ENCODE peak calls at places on chromosome X, in six cellular contexts. X is sigmoid colon, A is A549, B is stomach, C is Peyer's patch, J is tibial nerve. Q is an unnamed sample. For H3K4me1, the result is how much of the 10 kb centered on the place peaks cover.

GRCh38 chrX:22690116-22690515 is 309.6 kb upstream of the DDX53 start:
- DNase-seq in X (no peak), A (no peak), B (no peak), C (no peak), J (no peak), Q (no peak)

GRCh38 chrX:48715876-48716502 is 19.5 kb downstream of the SUV39H1 start:
- DNase-seq in X (no peak), A (no peak), B (no peak), C (no peak), J (no peak), Q (no peak)

GRCh38 chrX:44432641-44433040 is 89.2 kb upstream of the EFHC2 start:
- DNase-seq in X (no peak), A (no peak), B (no peak), C (no peak), J (no peak), Q (no peak)

GRCh38 chrX:10110316-10110932 is 46.4 kb upstream of the CLCN4 start:
- DNase-seq in X (no peak), A (no peak), B (no peak), C (no peak), J (no peak), Q (no peak)

GRCh38 chrX:44568196-44568595 is 25.5 kb upstream of the FUNDC1 start:
- DNase-seq in X (no peak), A (no peak), B (no peak), C (no peak), J (no peak), Q (no peak)

GRCh38 chrX:17520206-17520605 is 145.2 kb downstream of the NHS start:
- DNase-seq in X (no peak), A (no peak), B (no peak), C (no peak), J (no peak), Q (no peak)

GRCh38 chrX:48480583-48480982 is 4.6 kb downstream of the FTSJ1 start:
- DNase-seq in X (no peak), A (no peak), B (no peak), C (no peak), J (no peak), Q (no peak)

GRCh38 chrX:68369559-68369958 is 63.7 kb downstream of the OPHN1 start:
- DNase-seq in X (no peak), A (no peak), B (no peak), C (no peak), J (no peak), Q (no peak)

GRCh38 chrX:47384502-47384901 is 14.1 kb downstream of the ZNF157 start:
- DNase-seq in X (peak), A (peak), B (peak), C (peak), J (peak), Q (peak)

GRCh38 chrX:43735957-43736356 is 79.9 kb downstream of the MAOA start:
- DNase-seq in X (no peak), A (no peak), B (no peak), C (no peak), J (no peak), Q (no peak)

GRCh38 chrX:103716967-103717366 is 6.3 kb downstream of the TMEM31 start:
- DNase-seq in X (no peak), A (no peak), B (no peak), C (no peak), J (no peak), Q (no peak)

GRCh38 chrX:39874202-39874816 is 223.4 kb downstream of the BCOR start:
- DNase-seq in X (no peak), A (no peak), B (no peak), C (no peak), J (no peak), Q (no peak)

GRCh38 chrX:135000516-135000915 is 9.7 kb downstream of the SMIM10 start:
- DNase-seq in X (no peak), A (peak), B (no peak), C (no peak), J (no peak), Q (no peak)

GRCh38 chrX:20362268-20363002 is 95.7 kb upstream of the RPS6KA3 start:
- DNase-seq in X (no peak), A (peak), B (no peak), C (no peak), J (no peak), Q (no peak)
- TF ChIP-seq POLR2A in X (no peak), A (no peak), B (no peak), C (no peak), J (no peak), Q (no peak)

DNA sequence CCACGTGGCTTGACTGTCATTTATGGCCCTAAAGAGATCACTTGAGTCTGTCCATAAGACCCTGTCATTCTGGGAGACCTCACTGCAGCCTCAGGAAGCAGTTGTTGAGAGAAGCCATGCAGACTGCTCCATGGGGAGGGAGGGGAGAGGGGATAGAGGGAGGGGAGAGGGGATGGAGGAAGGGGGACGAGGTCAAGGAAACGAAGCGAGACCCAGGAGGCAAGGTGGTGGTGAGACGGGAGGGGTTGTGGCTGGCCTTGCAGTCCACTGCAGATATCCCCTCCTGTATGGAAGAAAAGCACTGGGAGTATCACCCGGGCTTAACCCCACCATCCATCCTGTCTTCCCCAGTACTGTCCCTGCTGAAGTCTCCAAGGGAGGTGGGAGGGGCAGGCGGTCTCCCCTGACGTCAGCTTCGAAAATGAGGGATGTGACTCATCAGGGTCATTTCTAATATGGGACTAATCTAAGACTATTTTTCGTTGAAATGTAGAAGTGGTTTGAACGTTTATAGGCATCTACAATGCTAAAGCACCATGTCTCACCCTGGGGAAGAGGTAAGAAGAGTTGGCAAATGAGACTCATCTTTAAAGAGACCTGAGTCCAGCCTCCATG is 5.6 kb downstream of the TMEM255A start:
- DNase-seq in X (no peak), A (no peak), B (no peak), C (no peak), J (no peak), Q (no peak)
- H3K4me1 ChIP-seq in X (under half), A (under half), B (under half), C (under half), J (under half), Q (under half)

DNA sequence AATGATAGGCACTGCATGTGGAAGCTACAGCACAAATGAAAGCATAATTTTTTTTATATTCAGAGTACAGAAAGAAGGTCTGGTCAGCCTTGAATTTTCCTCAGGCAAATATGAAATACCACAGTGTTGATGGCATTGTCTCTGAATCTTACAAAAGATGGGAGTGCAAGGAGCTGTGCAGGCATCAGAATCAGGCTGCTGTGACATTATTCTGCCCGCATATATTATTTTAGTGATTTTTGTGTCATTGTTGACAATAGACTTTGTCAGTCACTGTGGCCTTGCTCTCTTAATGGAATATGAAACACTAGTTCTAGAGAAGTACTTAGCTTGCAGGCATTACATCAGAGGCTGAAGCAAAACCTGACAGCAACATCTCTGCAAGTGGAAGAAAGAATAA is 42.5 kb downstream of the SYTL5 start:
- DNase-seq in X (no peak), A (no peak), B (no peak), C (no peak), J (no peak), Q (no peak)
- TF ChIP-seq CTCF in X (no peak), A (no peak), B (no peak), C (no peak), J (no peak), Q (no peak)

GRCh38 chrX:30889147-30890125 is at the start of gene TAB3:
- DNase-seq in X (peak), A (peak), B (peak), C (peak), J (peak), Q (peak)
- TF ChIP-seq POLR2A in X (no peak), A (peak), B (no peak), C (no peak), J (peak), Q (peak)

GRCh38 chrX:16187024-16187698 is 19.9 kb downstream of the MAGEB17 start:
- DNase-seq in X (no peak), A (no peak), B (no peak), C (no peak), J (no peak), Q (no peak)
- H3K4me1 ChIP-seq in X (under half), A (under half), B (under half), C (under half), J (under half), Q (under half)

GRCh38 chrX:50448565-50448964 is 22.1 kb downstream of the DGKK start:
- DNase-seq in X (no peak), A (peak), B (no peak), C (no peak), J (no peak), Q (no peak)
- TF ChIP-seq CTCF in X (no peak), A (no peak), B (no peak), C (no peak), J (no peak), Q (no peak)

DNA sequence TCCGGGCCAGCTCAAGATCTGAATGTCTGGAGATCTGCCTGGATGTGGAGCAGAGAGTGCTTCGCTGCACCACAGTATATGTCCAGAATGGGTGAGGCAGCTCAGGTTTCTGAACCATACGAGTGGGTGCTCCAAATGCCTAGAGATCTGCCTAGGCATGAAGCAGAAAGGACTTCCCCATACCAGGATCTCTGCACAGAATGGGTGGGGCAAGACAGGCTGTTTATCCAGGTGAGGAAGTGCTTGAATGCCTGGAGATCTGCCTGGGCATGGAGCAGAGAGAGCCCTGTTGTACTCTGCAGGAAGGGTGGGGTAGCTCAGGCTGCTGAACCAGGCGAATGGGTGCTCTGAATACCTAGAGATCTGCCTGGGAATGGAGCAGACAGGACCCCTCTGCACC is 45.4 kb upstream of the MAGEC2 start:
- DNase-seq in X (no peak), A (no peak), B (no peak), C (no peak), J (no peak), Q (no peak)
- TF ChIP-seq POLR2A in X (no peak), A (no peak), B (no peak), C (no peak), J (no peak), Q (no peak)

GRCh38 chrX:79259073-79259689 is 108.0 kb downstream of the ITM2A start:
- DNase-seq in X (no peak), A (no peak), B (no peak), C (peak), J (no peak), Q (peak)
- H3K4me1 ChIP-seq in X (under half), A (under half), B (under half), C (under half), J (under half), Q (under half)

GRCh38 chrX:107107459-107107858 is 11.2 kb downstream of the RBM41 start:
- DNase-seq in X (no peak), A (no peak), B (no peak), C (no peak), J (no peak), Q (no peak)

DNA sequence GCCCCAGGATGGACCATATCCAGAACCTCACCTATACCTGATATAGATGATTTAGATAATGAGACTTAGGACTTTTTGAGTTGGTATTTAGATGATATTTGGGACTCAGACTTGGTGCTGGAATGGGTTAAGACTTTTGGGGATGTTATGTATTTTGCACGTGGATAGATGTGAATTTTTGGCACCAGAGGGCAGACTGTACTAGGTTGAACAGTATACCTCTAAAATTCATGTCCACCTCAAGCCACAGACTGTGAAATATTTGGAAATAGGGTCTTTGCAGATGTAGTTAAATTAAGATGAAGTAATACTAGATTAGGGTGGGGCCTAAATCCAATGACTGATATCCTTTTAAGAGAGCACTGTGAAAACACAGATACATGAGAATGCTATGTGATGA is 15.6 kb downstream of the RBM41 start:
- DNase-seq in X (no peak), A (no peak), B (no peak), C (no peak), J (no peak), Q (no peak)
- TF ChIP-seq CTCF in X (no peak), A (peak), B (no peak), C (no peak), J (no peak), Q (no peak)